ENCODE peak calls at places on chromosomes 1 and 21, in six cellular contexts. E is AG04450, W is brain microvascular endothelial cell, G is HCT116, H is A549, T is uterus. N is an unnamed sample.

GRCh38 chr21:44926364-44927101 is 5.8 kb upstream of the ITGB2 start:
- DNase-seq in E (no peak), W (no peak), G (no peak), H (no peak), T (no peak), N (peak; percentile 64)

GRCh38 chr1:184462170-184462569 is 75.3 kb downstream of the C1orf21 start:
- DNase-seq in E (no peak), W (no peak), G (no peak), H (no peak), T (no peak), N (no peak)

GRCh38 chr1:39808784-39809517 is 20.3 kb upstream of the BMP8B start:
- DNase-seq in E (no peak), W (no peak), G (no peak), H (no peak), T (no peak), N (no peak)

GRCh38 chr21:33267250-33267649 is 1.1 kb downstream of the IL10RB start:
- DNase-seq in E (no peak), W (no peak), G (no peak), H (no peak), T (no peak), N (no peak)

GRCh38 chr1:119451158-119451557 is 36.2 kb downstream of the HSD3B2 start:
- DNase-seq in E (no peak), W (no peak), G (no peak), H (no peak), T (no peak), N (no peak)

GRCh38 chr1:220594356-220594755 is 66.4 kb downstream of the MARK1 start:
- DNase-seq in E (no peak), W (peak; percentile 75), G (no peak), H (no peak), T (no peak), N (no peak)

GRCh38 chr1:65068202-65069011 is 79.6 kb upstream of the AK4 start:
- DNase-seq in E (no peak), W (no peak), G (no peak), H (no peak), T (no peak), N (no peak)

GRCh38 chr1:236083650-236084385 is 18.9 kb upstream of the NID1 start:
- DNase-seq in E (no peak), W (peak; percentile 52), G (no peak), H (no peak), T (no peak), N (no peak)

GRCh38 chr1:116772648-116773045 is 18.4 kb downstream of the CD2 start:
- DNase-seq in E (no peak), W (no peak), G (no peak), H (no peak), T (no peak), N (no peak)

GRCh38 chr1:86998727-86999126 is 84.3 kb downstream of the HS2ST1 start:
- DNase-seq in E (no peak), W (no peak), G (no peak), H (no peak), T (no peak), N (no peak)

GRCh38 chr1:224432672-224433040 is 1.9 kb downstream of the WDR26 start:
- DNase-seq in E (no peak), W (peak; percentile 5), G (no peak), H (no peak), T (no peak), N (no peak)

GRCh38 chr1:30413606-30414005 is 309.8 kb downstream of the MATN1 start:
- DNase-seq in E (no peak), W (no peak), G (no peak), H (no peak), T (no peak), N (no peak)

GRCh38 chr1:31936278-31936965 is 1.7 kb downstream of the PTP4A2 start:
- DNase-seq in E (no peak), W (no peak), G (no peak), H (no peak), T (no peak), N (no peak)

GRCh38 chr1:31934251-31934650 is 3.9 kb downstream of the PTP4A2 start:
- DNase-seq in E (no peak), W (no peak), G (no peak), H (no peak), T (no peak), N (no peak)

GRCh38 chr1:31936966-31937299 is 1.2 kb downstream of the PTP4A2 start:
- DNase-seq in E (no peak), W (no peak), G (no peak), H (no peak), T (no peak), N (no peak)

GRCh38 chr1:31932491-31933316 is 5.5 kb downstream of the PTP4A2 start:
- DNase-seq in E (no peak), W (no peak), G (no peak), H (no peak), T (no peak), N (no peak)

DNA sequence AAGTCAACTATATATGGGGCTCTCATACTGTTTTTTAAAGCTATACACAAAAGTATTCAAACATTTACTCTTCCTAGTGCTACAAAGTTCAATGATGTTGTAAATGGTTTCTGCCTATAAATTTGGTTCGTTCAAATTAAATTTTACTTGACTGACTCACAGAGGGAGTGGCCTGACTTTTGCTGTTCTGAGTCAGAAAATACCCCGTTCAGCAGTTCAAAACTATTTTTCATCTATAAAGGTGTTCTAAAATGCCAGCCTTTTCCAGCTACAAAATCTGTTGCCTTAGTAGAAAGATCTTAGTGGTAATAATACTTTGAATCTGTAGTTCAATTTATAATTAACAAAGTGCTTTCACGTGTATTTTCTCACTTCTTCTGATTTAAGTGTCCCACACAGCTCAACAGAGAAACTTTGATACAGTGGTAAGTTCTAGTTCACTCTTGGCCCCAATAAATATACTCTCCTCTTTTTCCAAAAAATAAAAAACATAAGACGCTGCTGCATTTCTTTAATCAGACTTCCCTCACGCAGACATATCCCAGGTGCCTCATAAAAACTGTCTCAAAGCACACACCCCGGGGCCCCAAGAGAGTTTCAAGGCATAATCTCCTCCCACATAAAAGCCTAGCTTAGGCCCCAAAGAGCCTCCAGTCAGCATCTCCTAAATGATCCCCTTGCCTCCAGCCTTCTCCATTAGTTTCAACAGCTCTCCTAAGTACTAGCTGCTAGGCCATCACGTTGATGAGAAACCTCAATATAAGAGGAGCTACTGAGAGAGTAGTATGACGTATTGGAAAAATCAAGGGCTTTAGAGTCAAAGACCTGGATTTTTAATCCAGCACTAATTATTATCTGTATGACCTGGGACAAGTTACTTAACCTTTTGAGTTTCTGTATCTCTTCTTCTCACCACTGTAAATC is 3.2 kb downstream of the PTP4A2 start:
- DNase-seq in E (no peak), W (no peak), G (no peak), H (no peak), T (no peak), N (no peak)
- H3K4me3 ChIP-seq in E (peak overlapping the region; percentile 43), W (peak overlapping the region; percentile 24), G (peak overlapping the region; percentile 27), H (peak overlapping the region; percentile 83), T (no peak overlapping the region), N (no peak overlapping the region)

DNA sequence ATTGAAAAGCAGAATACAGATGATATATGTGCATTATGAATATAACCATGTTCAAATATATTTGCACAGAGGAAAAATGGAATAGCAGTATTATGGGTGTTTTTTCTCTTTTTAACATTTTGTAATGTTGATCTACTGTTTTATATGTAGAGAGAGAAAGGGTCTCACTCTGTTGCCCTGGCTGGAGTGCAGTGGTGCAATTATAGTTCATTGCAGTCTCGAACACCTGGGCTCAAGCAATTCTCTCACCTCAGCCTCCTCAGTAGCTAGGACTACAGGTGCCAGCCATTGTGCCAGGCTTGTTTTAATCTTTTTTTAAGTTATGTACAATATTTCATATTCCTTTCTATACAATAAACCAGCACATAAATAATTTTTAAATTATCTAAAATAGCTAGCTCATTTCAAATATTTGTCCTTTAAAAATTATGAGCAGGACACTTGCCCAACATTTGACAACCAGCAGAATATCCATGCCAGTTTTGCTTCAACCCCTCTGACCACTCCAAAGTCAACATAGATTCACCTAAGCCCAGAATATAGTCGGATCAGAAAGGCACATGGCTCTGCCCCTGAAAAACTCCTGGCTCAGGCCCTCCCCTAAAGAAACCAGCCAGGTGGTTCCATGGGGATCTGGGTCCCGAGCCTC is 29.8 kb downstream of the ZNF281 start:
- DNase-seq in E (no peak), W (no peak), G (no peak), H (no peak), T (no peak), N (no peak)
- TF ChIP-seq CTCF in E (no peak), W (no peak), G (no peak), H (no peak), T (no peak), N (no peak)

GRCh38 chr21:15149825-15150224 is 85.0 kb upstream of the NRIP1 start:
- DNase-seq in E (no peak), W (no peak), G (no peak), H (no peak), T (no peak), N (no peak)

GRCh38 chr21:15151385-15152103 is 86.7 kb upstream of the NRIP1 start:
- DNase-seq in E (no peak), W (no peak), G (no peak), H (no peak), T (no peak), N (no peak)

GRCh38 chr21:15152591-15152990 is 87.8 kb upstream of the NRIP1 start:
- DNase-seq in E (no peak), W (no peak), G (no peak), H (no peak), T (no peak), N (no peak)
- H3K4me3 ChIP-seq in E (no peak overlapping the region), W (no peak overlapping the region), G (no peak overlapping the region), H (no peak overlapping the region), T (no peak overlapping the region), N (no peak overlapping the region)

GRCh38 chr1:50436489-50436888 is 13.2 kb upstream of the DMRTA2 start:
- DNase-seq in E (no peak), W (no peak), G (no peak), H (no peak), T (no peak), N (no peak)

GRCh38 chr1:50441183-50441582 is 17.9 kb upstream of the DMRTA2 start:
- DNase-seq in E (no peak), W (no peak), G (no peak), H (no peak), T (no peak), N (no peak)

DNA sequence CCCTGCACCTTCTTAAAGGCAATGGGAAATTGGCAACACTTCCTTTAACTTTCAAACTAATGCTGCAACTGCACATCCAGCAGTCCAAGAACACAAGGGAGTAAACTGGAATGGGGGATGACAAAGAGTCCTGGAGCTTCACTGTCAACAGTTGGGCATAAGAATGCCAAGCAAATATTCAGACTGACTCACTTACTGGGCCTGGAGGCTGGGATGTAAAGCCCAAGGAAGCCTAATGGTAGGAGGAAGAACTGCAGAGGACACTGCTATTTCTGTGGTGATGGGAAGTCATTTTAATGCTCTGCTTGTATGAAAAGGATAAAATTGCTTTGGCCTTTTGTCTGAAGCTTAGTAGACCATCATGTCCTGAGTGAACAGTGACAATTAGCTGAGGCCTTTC is 15.7 kb upstream of the DMRTA2 start:
- DNase-seq in E (no peak), W (no peak), G (no peak), H (no peak), T (no peak), N (no peak)
- TF ChIP-seq CTCF in E (peak; percentile 14), W (peak; percentile 30), G (peak; percentile 6), H (no peak), T (no peak), N (no peak)